ENCODE peak calls at places on chromosomes 5 and 9, in five cellular contexts. One of them, this sample, is unnamed. For H3K36me3, the result is how much of the 10 kb centered on the place peaks cover.

GRCh38 chr9:80320916-80321315 is 749.2 kb downstream of the TLE4 start:
- DNase-seq in MM.1S: no peak
- DNase-seq in PC-9: no peak
- DNase-seq in upper lobe of right lung: no peak
- DNase-seq in Panc1: no peak
- DNase-seq in this sample: no peak

GRCh38 chr5:50903651-50904050 is 237.2 kb downstream of the PARP8 start:
- DNase-seq in Panc1: no peak
- DNase-seq in PC-9: no peak
- DNase-seq in MM.1S: no peak
- DNase-seq in upper lobe of right lung: no peak
- DNase-seq in this sample: no peak

GRCh38 chr5:65037845-65038815 is 269.4 kb downstream of the CWC27 start:
- DNase-seq in Panc1: no peak
- DNase-seq in upper lobe of right lung: no peak
- DNase-seq in MM.1S: no peak
- DNase-seq in PC-9: no peak
- DNase-seq in this sample: no peak

GRCh38 chr5:132019337-132019736 is 7.9 kb upstream of the ACSL6 start:
- DNase-seq in Panc1: no peak
- DNase-seq in PC-9: no peak
- DNase-seq in MM.1S: no peak
- DNase-seq in upper lobe of right lung: no peak
- DNase-seq in this sample: no peak

GRCh38 chr5:124452389-124452788 is 294.1 kb downstream of the ZNF608 start:
- DNase-seq in Panc1: no peak
- DNase-seq in MM.1S: no peak
- DNase-seq in upper lobe of right lung: no peak
- DNase-seq in PC-9: no peak
- DNase-seq in this sample: no peak

GRCh38 chr5:98231089-98231488 is 542.4 kb upstream of the RGMB start:
- DNase-seq in MM.1S: no peak
- DNase-seq in Panc1: no peak
- DNase-seq in upper lobe of right lung: no peak
- DNase-seq in PC-9: no peak
- DNase-seq in this sample: no peak

GRCh38 chr9:108838017-108838416 is 17.8 kb downstream of the ACTL7B start:
- DNase-seq in upper lobe of right lung: no peak
- DNase-seq in MM.1S: no peak
- DNase-seq in Panc1: no peak
- DNase-seq in PC-9: no peak
- DNase-seq in this sample: no peak

GRCh38 chr9:130054820-130055219 is 1.1 kb downstream of the GPR107 start:
- DNase-seq in Panc1: no peak
- DNase-seq in MM.1S: no peak
- DNase-seq in upper lobe of right lung: no peak
- DNase-seq in PC-9: no peak
- DNase-seq in this sample: no peak

GRCh38 chr5:177523711-177524538 is 7.2 kb upstream of the DDX41 start:
- DNase-seq in MM.1S: no peak
- DNase-seq in PC-9: no peak
- DNase-seq in upper lobe of right lung: peak
- DNase-seq in Panc1: no peak
- DNase-seq in this sample: no peak

GRCh38 chr9:3441197-3441816 is 84.5 kb downstream of the RFX3 start:
- DNase-seq in Panc1: peak
- DNase-seq in MM.1S: peak
- DNase-seq in PC-9: peak
- DNase-seq in upper lobe of right lung: no peak
- DNase-seq in this sample: no peak

GRCh38 chr5:76927961-76928360 is 24.9 kb upstream of the CRHBP start:
- DNase-seq in PC-9: no peak
- DNase-seq in MM.1S: no peak
- DNase-seq in upper lobe of right lung: no peak
- DNase-seq in Panc1: no peak
- DNase-seq in this sample: no peak

GRCh38 chr5:76983468-76983867 is 30.6 kb downstream of the CRHBP start:
- DNase-seq in upper lobe of right lung: no peak
- DNase-seq in PC-9: no peak
- DNase-seq in MM.1S: no peak
- DNase-seq in Panc1: no peak
- DNase-seq in this sample: no peak

GRCh38 chr5:166493042-166493441 is 1798.4 kb upstream of the WWC1 start:
- DNase-seq in MM.1S: no peak
- DNase-seq in upper lobe of right lung: no peak
- DNase-seq in Panc1: no peak
- DNase-seq in PC-9: no peak
- DNase-seq in this sample: no peak

GRCh38 chr9:130181645-130182044 is 9.4 kb downstream of the NCS1 start:
- DNase-seq in MM.1S: no peak
- DNase-seq in PC-9: no peak
- DNase-seq in Panc1: no peak
- DNase-seq in upper lobe of right lung: no peak
- DNase-seq in this sample: no peak

GRCh38 chr5:36876965-36877666 is 547 bp downstream of the NIPBL start:
- DNase-seq in upper lobe of right lung: peak
- DNase-seq in Panc1: no peak
- DNase-seq in PC-9: peak
- DNase-seq in MM.1S: peak
- DNase-seq in this sample: no peak

GRCh38 chr9:37987467-37987981 is 81.5 kb downstream of the SHB start:
- DNase-seq in PC-9: no peak
- DNase-seq in MM.1S: no peak
- DNase-seq in upper lobe of right lung: peak
- DNase-seq in Panc1: no peak
- DNase-seq in this sample: no peak

GRCh38 chr5:167797933-167798332 is 493.5 kb upstream of the WWC1 start:
- DNase-seq in upper lobe of right lung: no peak
- DNase-seq in MM.1S: no peak
- DNase-seq in Panc1: no peak
- DNase-seq in PC-9: no peak
- DNase-seq in this sample: no peak

GRCh38 chr9:114155967-114156294 is 594 bp downstream of the COL27A1 start:
- DNase-seq in upper lobe of right lung: no peak
- DNase-seq in PC-9: no peak
- DNase-seq in MM.1S: no peak
- DNase-seq in Panc1: no peak
- DNase-seq in this sample: no peak

GRCh38 chr9:87867391-87867790 is 15.3 kb upstream of the SPATA31E1 start:
- DNase-seq in MM.1S: no peak
- DNase-seq in PC-9: no peak
- DNase-seq in upper lobe of right lung: no peak
- DNase-seq in Panc1: no peak
- DNase-seq in this sample: no peak

GRCh38 chr9:38347946-38348345 is 44.6 kb upstream of the ALDH1B1 start:
- DNase-seq in MM.1S: no peak
- DNase-seq in PC-9: no peak
- DNase-seq in upper lobe of right lung: no peak
- DNase-seq in Panc1: no peak
- DNase-seq in this sample: no peak

GRCh38 chr5:168204165-168204564 is 87.3 kb upstream of the WWC1 start:
- DNase-seq in MM.1S: no peak
- DNase-seq in upper lobe of right lung: no peak
- DNase-seq in Panc1: no peak
- DNase-seq in PC-9: no peak
- DNase-seq in this sample: no peak

GRCh38 chr5:152549709-152550108 is 144.6 kb upstream of the NMUR2 start:
- DNase-seq in Panc1: no peak
- DNase-seq in PC-9: no peak
- DNase-seq in MM.1S: no peak
- DNase-seq in upper lobe of right lung: no peak
- DNase-seq in this sample: no peak

GRCh38 chr5:150458819-150459557 is 9.4 kb upstream of the RPS14 start:
- DNase-seq in upper lobe of right lung: peak
- DNase-seq in PC-9: no peak
- DNase-seq in Panc1: no peak
- DNase-seq in MM.1S: peak
- DNase-seq in this sample: no peak

GRCh38 chr5:102433473-102433872 is 65.3 kb downstream of the SLCO6A1 start:
- DNase-seq in upper lobe of right lung: no peak
- DNase-seq in Panc1: no peak
- DNase-seq in PC-9: no peak
- DNase-seq in MM.1S: no peak
- DNase-seq in this sample: no peak

DNA sequence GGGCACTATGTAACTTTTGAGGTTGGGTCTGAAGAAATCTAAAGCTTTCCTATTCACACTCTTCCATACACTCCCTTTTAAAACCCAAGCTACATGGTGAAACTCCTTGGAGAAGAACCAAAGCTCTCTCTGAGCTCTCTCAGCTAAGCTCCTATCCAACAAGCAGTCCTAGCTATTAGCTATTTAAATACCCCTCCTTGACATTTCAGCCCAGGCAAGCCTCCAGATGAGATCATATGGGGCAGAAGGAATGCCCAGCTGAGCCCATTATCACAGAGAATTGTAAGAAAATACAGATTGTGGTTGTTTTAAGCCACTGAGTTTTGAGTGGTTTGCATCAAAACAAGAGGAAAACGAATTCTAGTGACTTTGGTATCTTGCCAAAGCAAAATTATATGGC is 15.2 kb downstream of the HSPB3 start:
- DNase-seq in Panc1: no peak
- DNase-seq in MM.1S: no peak
- DNase-seq in PC-9: no peak
- DNase-seq in upper lobe of right lung: no peak
- DNase-seq in this sample: no peak
- H3K4me3 ChIP-seq in Panc1: no peak
- H3K4me3 ChIP-seq in MM.1S: no peak
- H3K4me3 ChIP-seq in PC-9: no peak
- H3K4me3 ChIP-seq in upper lobe of right lung: no peak
- H3K4me3 ChIP-seq in this sample: no peak

GRCh38 chr9:131366745-131367401 is 27.0 kb upstream of the PRRC2B start:
- DNase-seq in upper lobe of right lung: no peak
- DNase-seq in Panc1: no peak
- DNase-seq in MM.1S: no peak
- DNase-seq in PC-9: peak
- DNase-seq in this sample: peak
- TF ChIP-seq CTCF in upper lobe of right lung: peak
- TF ChIP-seq CTCF in Panc1: no peak
- TF ChIP-seq CTCF in MM.1S: no peak
- TF ChIP-seq CTCF in PC-9: no peak
- TF ChIP-seq CTCF in this sample: peak

GRCh38 chr9:382383-382782 is 167.7 kb downstream of the DOCK8 start:
- DNase-seq in upper lobe of right lung: no peak
- DNase-seq in MM.1S: no peak
- DNase-seq in Panc1: no peak
- DNase-seq in PC-9: no peak
- DNase-seq in this sample: no peak
- H3K36me3 ChIP-seq in upper lobe of right lung: under half
- H3K36me3 ChIP-seq in MM.1S: under half
- H3K36me3 ChIP-seq in Panc1: under half
- H3K36me3 ChIP-seq in PC-9: under half
- H3K36me3 ChIP-seq in this sample: under half

DNA sequence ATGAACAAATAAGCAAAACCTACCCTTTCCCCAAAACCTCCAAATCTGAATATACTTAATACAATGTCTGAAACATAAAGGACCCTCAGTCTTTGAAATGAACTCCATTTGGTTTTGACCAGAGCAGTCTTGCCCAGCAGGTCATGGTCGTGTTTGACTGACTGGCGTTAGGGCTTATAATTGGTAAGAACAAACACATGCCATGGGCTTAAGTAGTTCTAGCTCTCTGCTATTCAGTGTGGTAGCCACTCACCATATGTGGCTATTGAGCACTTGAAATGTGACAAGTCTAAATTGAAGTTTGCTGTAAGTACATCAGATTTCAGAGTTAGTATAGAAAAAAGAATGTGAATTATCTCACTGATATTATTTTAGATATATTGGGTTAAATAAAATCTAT is 42.0 kb downstream of the LRRTM2 start:
- DNase-seq in MM.1S: no peak
- DNase-seq in upper lobe of right lung: no peak
- DNase-seq in Panc1: no peak
- DNase-seq in PC-9: no peak
- DNase-seq in this sample: no peak
- H3K4me3 ChIP-seq in MM.1S: no peak
- H3K4me3 ChIP-seq in upper lobe of right lung: no peak
- H3K4me3 ChIP-seq in Panc1: no peak
- H3K4me3 ChIP-seq in PC-9: no peak
- H3K4me3 ChIP-seq in this sample: no peak

GRCh38 chr5:10456583-10457562 is 15.2 kb downstream of the ROPN1L start:
- DNase-seq in upper lobe of right lung: no peak
- DNase-seq in PC-9: peak
- DNase-seq in MM.1S: no peak
- DNase-seq in Panc1: no peak
- DNase-seq in this sample: no peak
- TF ChIP-seq CTCF in upper lobe of right lung: no peak
- TF ChIP-seq CTCF in PC-9: no peak
- TF ChIP-seq CTCF in MM.1S: no peak
- TF ChIP-seq CTCF in Panc1: no peak
- TF ChIP-seq CTCF in this sample: no peak

GRCh38 chr9:134684375-134684723 is 42.7 kb downstream of the COL5A1 start:
- DNase-seq in Panc1: no peak
- DNase-seq in upper lobe of right lung: peak
- DNase-seq in MM.1S: no peak
- DNase-seq in PC-9: no peak
- DNase-seq in this sample: no peak
- H3K36me3 ChIP-seq in Panc1: under half
- H3K36me3 ChIP-seq in upper lobe of right lung: under half
- H3K36me3 ChIP-seq in MM.1S: under half
- H3K36me3 ChIP-seq in PC-9: under half
- H3K36me3 ChIP-seq in this sample: under half

DNA sequence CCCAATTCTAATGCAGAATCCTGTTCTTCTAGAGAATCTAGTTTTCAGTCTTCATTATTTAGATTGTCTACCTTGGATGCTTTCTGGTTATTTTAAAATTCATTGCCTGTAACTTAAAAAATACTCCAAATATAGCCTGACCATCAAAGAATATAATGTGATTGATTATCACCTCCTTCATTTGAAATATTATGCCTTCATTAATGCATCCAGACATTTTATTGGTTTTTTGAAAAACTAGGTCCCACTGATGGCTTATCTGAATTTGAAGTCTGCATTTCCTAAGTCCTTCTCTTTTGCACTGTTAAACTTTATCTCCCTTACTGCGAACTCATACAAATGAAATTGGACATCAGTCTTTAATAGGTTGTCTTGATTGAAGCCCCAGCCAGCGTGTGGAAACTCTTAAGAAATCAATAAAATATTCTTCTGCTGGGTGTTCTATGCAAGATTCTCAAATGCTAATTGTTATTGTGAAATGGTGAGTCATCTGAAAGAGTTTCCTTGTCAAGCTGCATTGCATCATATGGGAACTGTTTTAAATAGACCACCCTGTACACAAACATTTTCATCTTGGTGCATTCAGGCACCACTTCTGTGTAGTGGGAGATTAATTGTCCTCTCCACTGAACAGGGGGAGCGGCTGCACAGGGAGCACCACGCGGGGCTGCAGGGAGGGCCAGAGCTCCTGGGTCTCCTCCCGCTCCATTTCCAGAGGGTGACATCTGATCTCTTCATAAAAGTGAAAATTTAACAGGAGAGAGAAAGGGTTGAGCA is 92.3 kb upstream of the FANCC start:
- DNase-seq in Panc1: no peak
- DNase-seq in upper lobe of right lung: no peak
- DNase-seq in PC-9: peak
- DNase-seq in MM.1S: no peak
- DNase-seq in this sample: peak
- H3K4me3 ChIP-seq in Panc1: no peak
- H3K4me3 ChIP-seq in upper lobe of right lung: no peak
- H3K4me3 ChIP-seq in PC-9: peak
- H3K4me3 ChIP-seq in MM.1S: no peak
- H3K4me3 ChIP-seq in this sample: no peak